ENCODE peak calls at places on chromosomes 12 and 14, in six cellular contexts. D is GM12865; V is naive thymus-derived CD8-positive, alpha-beta T cell; N is NT2/D1; Y is stimulated activated CD4-positive, alpha-beta T cell treated with anti-CD3 and anti-CD28 coated beads, Interleukin-1b, Interleukin-23, amount 100 ng/mL, for 1 hour; E is NCI-H748 treated with DMSO at 0.1 percent for 48 hours. K is an unnamed sample.

GRCh38 chr12:57008113-57008687 is 1.9 kb upstream of the ZBTB39 start:
- DNase-seq in D (peak), E (peak), Y (no peak), N (peak), V (no peak), K (peak)

GRCh38 chr12:131831021-131831571 is 2.9 kb downstream of the MMP17 start:
- DNase-seq in E (peak), D (no peak), Y (no peak), N (no peak), V (no peak), K (no peak)

GRCh38 chr14:25003537-25003936 is 46.4 kb downstream of the STXBP6 start:
- DNase-seq in Y (no peak), D (no peak), N (no peak), V (no peak), E (no peak), K (peak)

GRCh38 chr12:1030779-1031178 is 39.8 kb downstream of the ERC1 start:
- DNase-seq in E (no peak), V (no peak), N (no peak), Y (no peak), D (no peak), K (no peak)

GRCh38 chr12:116222358-116222757 is 55.1 kb downstream of the MED13L start:
- DNase-seq in D (no peak), N (no peak), Y (peak), V (no peak), E (no peak), K (peak)

GRCh38 chr14:100765296-100765695 is 38.6 kb downstream of the DLK1 start:
- DNase-seq in D (no peak), N (no peak), E (no peak), Y (no peak), V (no peak), K (no peak)

GRCh38 chr12:27822076-27822712 is 42.2 kb upstream of the MANSC4 start:
- DNase-seq in Y (peak), D (peak), E (no peak), V (peak), N (no peak), K (peak)

GRCh38 chr12:131471946-131472732 is 238.8 kb upstream of the SFSWAP start:
- DNase-seq in N (no peak), D (no peak), Y (no peak), V (no peak), E (no peak), K (no peak)

GRCh38 chr12:119940881-119941280 is 48.2 kb upstream of the BICDL1 start:
- DNase-seq in D (no peak), N (no peak), Y (no peak), V (no peak), E (peak), K (peak)

GRCh38 chr14:91885113-91885712 is 17.9 kb upstream of the TC2N start:
- DNase-seq in N (no peak), E (no peak), Y (no peak), V (no peak), D (no peak), K (no peak)

GRCh38 chr14:91388551-91388975 is 29.1 kb downstream of the CCDC88C start:
- DNase-seq in V (no peak), N (no peak), D (peak), Y (no peak), E (no peak), K (no peak)

GRCh38 chr14:92687681-92688433 is 60.6 kb downstream of the LGMN start:
- DNase-seq in V (no peak), Y (no peak), D (no peak), E (peak), N (no peak), K (no peak)

GRCh38 chr14:29111554-29111953 is 345.0 kb downstream of the FOXG1 start:
- DNase-seq in D (no peak), Y (no peak), V (no peak), N (no peak), E (no peak), K (no peak)

GRCh38 chr14:103546651-103547454 is 15.6 kb downstream of the BAG5 start:
- DNase-seq in E (peak), Y (peak), N (no peak), V (peak), D (peak), K (peak)

GRCh38 chr12:46404733-46405132 is 32.2 kb upstream of the SLC38A2 start:
- DNase-seq in E (no peak), V (no peak), N (no peak), Y (no peak), D (no peak), K (no peak)

K was measured in bronchial epithelial cell.